ENCODE peak calls at places on chromosome 11, in four cellular contexts. F is Calu3, Z is body of pancreas, A is WTC11. J is an unnamed sample.

GRCh38 chr11:13705710-13706109 is 37.2 kb downstream of the FAR1 start:
- DNase-seq in A (no peak), Z (no peak), F (no peak), J (no peak)

GRCh38 chr11:969651-970205 is 44.1 kb downstream of the AP2A2 start:
- DNase-seq in Z (no peak), A (no peak), F (no peak), J (no peak)

GRCh38 chr11:116124916-116125714 is 620.9 kb upstream of the CADM1 start:
- DNase-seq in Z (no peak), F (no peak), A (no peak), J (no peak)

GRCh38 chr11:130314184-130314748 is 451 bp downstream of the ZBTB44 start:
- DNase-seq in F (peak; percentile 63), Z (peak; percentile 74), A (peak; percentile 57), J (peak; percentile 63)

GRCh38 chr11:20158597-20159257 is 1.5 kb downstream of the DBX1 start:
- DNase-seq in F (peak; percentile 38), Z (peak; percentile 70), A (peak; percentile 81), J (peak; percentile 81)

GRCh38 chr11:107587306-107587979 is 3.5 kb upstream of the ELMOD1 start:
- DNase-seq in F (no peak), A (no peak), Z (no peak), J (no peak)

GRCh38 chr11:102237096-102237735 is 80.1 kb upstream of the BIRC3 start:
- DNase-seq in Z (no peak), A (no peak), F (no peak), J (no peak)

GRCh38 chr11:96075532-96075959 is 151.6 kb upstream of the MTMR2 start:
- DNase-seq in F (no peak), A (no peak), Z (no peak), J (no peak)

GRCh38 chr11:79055866-79056632 is 384.8 kb downstream of the TENM4 start:
- DNase-seq in F (no peak), A (no peak), Z (no peak), J (no peak)

GRCh38 chr11:38365274-38365673 is 1767.2 kb upstream of the RAG2 start:
- DNase-seq in A (no peak), F (no peak), Z (no peak), J (no peak)

GRCh38 chr11:129720156-129720555 is 95.5 kb upstream of the TMEM45B start:
- DNase-seq in Z (no peak), F (no peak), A (no peak), J (no peak)

GRCh38 chr11:33674035-33674814 is 26.4 kb downstream of the C11orf91 start:
- DNase-seq in F (no peak), Z (no peak), A (no peak), J (no peak)

GRCh38 chr11:9118277-9118676 is 26.9 kb upstream of the SCUBE2 start:
- DNase-seq in F (no peak), A (no peak), Z (no peak), J (no peak)

GRCh38 chr11:90555477-90555876 is 332.6 kb upstream of the CHORDC1 start:
- DNase-seq in Z (no peak), F (no peak), A (no peak), J (no peak)

GRCh38 chr11:65266210-65266609 is 4.4 kb downstream of the POLA2 start:
- DNase-seq in F (no peak), A (peak; percentile 25), Z (no peak), J (no peak)
- TF ChIP-seq CTCF in F (no peak), A (peak; percentile 33), Z (peak; percentile 38), J (no peak)

GRCh38 chr11:126148317-126148716 is 63.1 kb downstream of the RPUSD4 start:
- DNase-seq in A (no peak), F (no peak), Z (no peak), J (no peak)

GRCh38 chr11:126147268-126148111 is 64.0 kb downstream of the RPUSD4 start:
- DNase-seq in A (no peak), Z (no peak), F (no peak), J (no peak)

GRCh38 chr11:126152152-126152551 is 59.3 kb downstream of the RPUSD4 start:
- DNase-seq in A (no peak), F (no peak), Z (no peak), J (no peak)

GRCh38 chr11:126150256-126150655 is 61.2 kb downstream of the RPUSD4 start:
- DNase-seq in F (no peak), A (no peak), Z (no peak), J (no peak)

DNA sequence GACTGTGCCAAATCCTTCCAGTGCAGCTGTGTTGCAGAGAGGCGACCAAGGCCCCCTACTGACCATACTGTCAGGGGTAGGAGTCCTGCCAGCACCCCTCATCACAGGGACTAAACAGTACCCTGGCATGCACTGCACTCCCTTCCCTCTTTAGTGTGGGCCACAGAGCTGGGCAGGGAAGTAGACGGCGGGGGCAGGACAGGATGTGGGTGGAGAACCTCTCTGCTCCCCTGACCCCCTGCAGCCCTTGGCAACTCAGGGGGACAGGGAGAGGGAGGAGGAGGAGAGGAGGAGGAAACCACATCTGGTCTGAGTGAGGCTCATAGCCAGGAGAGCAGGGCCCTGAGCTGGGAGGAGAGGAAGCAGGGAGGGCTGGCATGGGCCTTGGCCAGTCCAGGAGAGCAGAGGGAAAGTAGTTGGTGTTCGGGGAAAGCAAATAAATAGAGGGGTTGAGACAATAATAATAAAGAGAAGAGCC is 61.7 kb downstream of the RPUSD4 start:
- DNase-seq in F (no peak), Z (no peak), A (no peak), J (no peak)
- TF ChIP-seq CTCF in F (no peak), Z (no peak), A (no peak), J (no peak)

GRCh38 chr11:18265949-18266348 is at the start of gene SAA1:
- DNase-seq in Z (no peak), F (peak; percentile 34), A (no peak), J (no peak)

GRCh38 chr11:18271206-18271605 is 5.1 kb downstream of the SAA1 start:
- DNase-seq in A (no peak), Z (no peak), F (no peak), J (no peak)

GRCh38 chr11:18264677-18265542 is 1.2 kb upstream of the SAA1 start:
- DNase-seq in Z (no peak), A (no peak), F (no peak), J (no peak)

DNA sequence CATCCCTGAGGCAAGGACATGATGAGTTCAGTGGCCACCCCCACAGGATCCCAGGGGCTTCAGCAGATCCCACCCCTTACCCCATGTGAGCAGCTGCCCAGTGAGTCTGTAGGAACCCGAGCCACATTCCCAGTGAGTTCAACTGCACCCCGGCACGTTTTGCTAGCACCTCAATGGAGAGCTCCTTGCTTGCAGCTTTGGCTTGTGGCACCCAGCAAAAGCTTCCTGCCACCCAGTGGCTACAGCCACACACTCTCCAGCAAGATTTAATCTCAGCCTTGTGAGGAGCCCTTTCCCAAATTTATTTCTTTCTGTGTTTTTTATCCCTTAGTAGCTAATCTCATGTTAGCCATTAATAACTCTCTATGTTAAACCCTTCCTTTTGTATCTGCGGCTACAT is 4.0 kb downstream of the SAA1 start:
- DNase-seq in A (no peak), Z (no peak), F (no peak), J (no peak)
- TF ChIP-seq CTCF in A (no peak), Z (no peak), F (no peak), J (no peak)

GRCh38 chr11:2074266-2074825 is 64.8 kb downstream of the IGF2 start:
- DNase-seq in A (peak; percentile 60), Z (no peak), F (no peak), J (no peak)
- TF ChIP-seq CTCF in A (peak; percentile 78), Z (no peak), F (peak; percentile 20), J (peak; percentile 65)

GRCh38 chr11:83285771-83286528 is at the start of gene CCDC90B:
- DNase-seq in Z (peak; percentile 97), F (peak; percentile 85), A (peak; percentile 94), J (peak; percentile 85)
- TF ChIP-seq CTCF in Z (peak; percentile 24), F (no peak), A (no peak), J (no peak)

GRCh38 chr11:67370351-67371076 is 2.9 kb downstream of the CLCF1 start:
- DNase-seq in F (no peak), A (no peak), Z (no peak), J (no peak)

GRCh38 chr11:67372993-67373915 is at the start of gene CLCF1:
- DNase-seq in F (peak; percentile 68), A (peak; percentile 68), Z (peak; percentile 74), J (peak; percentile 72)

GRCh38 chr11:67371199-67371548 is 2.2 kb downstream of the CLCF1 start:
- DNase-seq in Z (no peak), A (no peak), F (no peak), J (no peak)

GRCh38 chr11:67372232-67372992 is 986 bp downstream of the CLCF1 start:
- DNase-seq in F (no peak), Z (peak; percentile 47), A (peak; percentile 51), J (no peak)

GRCh38 chr11:67371549-67372231 is 1.7 kb downstream of the CLCF1 start:
- DNase-seq in A (peak; percentile 48), Z (peak; percentile 59), F (peak; percentile 61), J (peak; percentile 53)
- TF ChIP-seq CTCF in A (no peak), Z (peak; percentile 76), F (peak; percentile 37), J (no peak)

DNA sequence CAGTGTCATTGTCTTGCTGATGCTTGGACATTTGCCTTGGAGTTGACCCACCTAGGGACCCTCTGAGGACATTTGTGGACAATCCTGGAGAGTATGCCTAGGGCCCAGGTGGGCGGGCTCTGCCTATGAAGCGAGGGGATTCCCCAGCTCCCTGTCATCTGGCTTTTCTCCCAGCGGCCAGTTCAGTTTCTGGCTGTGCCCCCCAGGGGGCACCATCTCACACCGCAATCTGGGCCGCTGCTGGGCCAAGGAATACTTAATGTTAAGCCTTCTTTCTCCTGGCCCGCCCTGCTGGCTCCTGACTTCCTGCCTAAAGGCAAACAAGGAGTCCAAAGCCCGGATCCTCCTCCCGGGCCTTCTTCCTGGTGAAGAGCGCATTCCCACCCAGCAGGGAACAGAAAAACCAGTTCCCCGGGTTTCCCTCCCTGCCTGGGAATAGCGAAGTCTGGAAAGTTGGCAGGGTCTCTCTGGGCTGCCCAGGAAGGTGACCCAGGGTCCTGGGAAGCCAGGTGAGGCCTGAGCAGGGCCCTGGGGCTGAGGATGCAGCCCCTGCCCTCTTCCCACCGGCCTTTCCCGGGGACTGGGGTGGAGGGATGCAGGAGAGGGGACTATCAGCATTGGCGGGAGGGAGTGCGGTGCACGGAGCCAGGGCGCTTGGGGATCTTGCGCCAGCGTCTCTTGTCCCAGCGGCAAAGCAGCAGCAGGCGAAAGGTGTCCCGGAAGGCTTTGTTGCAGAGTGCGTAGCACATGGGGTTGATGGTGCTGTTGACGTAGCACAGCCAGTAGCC is 11.9 kb downstream of the CHRM1 start:
- DNase-seq in A (peak; percentile 91), Z (peak; percentile 93), F (peak; percentile 73), J (peak; percentile 84)
- TF ChIP-seq CTCF in A (peak; percentile 55), Z (peak; percentile 71), F (peak; percentile 63), J (peak; percentile 75)

GRCh38 chr11:10857604-10858504 is at the start of gene ZBED5:
- DNase-seq in A (peak; percentile 96), F (peak; percentile 95), Z (peak; percentile 98), J (peak; percentile 95)
- TF ChIP-seq CTCF in A (no peak), F (no peak), Z (peak; percentile 27), J (no peak)